ENCODE peak calls at places on chromosomes 11 and 22, in five cellular contexts. U is A549, D is H1, H is NB4, L is GM12878. K is an unnamed sample.
A peak's percentile ranks its signal among the peaks of the same experiment; 100 is the strongest.

GRCh38 chr11:8577791-8578581 is 16.0 kb downstream of the STK33 start:
- DNase-seq in U (no peak), H (no peak), D (no peak), L (no peak), K (no peak)

GRCh38 chr11:90656171-90656570 is 433.3 kb upstream of the CHORDC1 start:
- DNase-seq in D (no peak), H (no peak), L (no peak), U (no peak), K (no peak)

GRCh38 chr11:43638717-43639116 is 41.8 kb upstream of the HSD17B12 start:
- DNase-seq in D (no peak), L (no peak), H (no peak), U (no peak), K (no peak)

GRCh38 chr11:85307381-85307780 is 319.8 kb downstream of the DLG2 start:
- DNase-seq in U (no peak), H (no peak), L (no peak), D (no peak), K (no peak)

GRCh38 chr22:19040581-19041402 is 81.4 kb downstream of the DGCR2 start:
- DNase-seq in L (no peak), D (no peak), U (no peak), H (no peak), K (no peak)

GRCh38 chr11:47355283-47356128 is 3.0 kb upstream of the MYBPC3 start:
- DNase-seq in U (peak; percentile 98), L (no peak), D (peak; percentile 100), H (peak; percentile 60), K (peak; percentile 92)

GRCh38 chr11:20208622-20209090 is 48.4 kb upstream of the DBX1 start:
- DNase-seq in D (peak; percentile 63), L (no peak), U (no peak), H (no peak), K (no peak)

GRCh38 chr11:72591785-72592490 is 82.3 kb downstream of the PDE2A start:
- DNase-seq in D (no peak), L (no peak), H (no peak), U (no peak), K (no peak)

GRCh38 chr11:111370902-111371578 is 8.0 kb downstream of the POU2AF1 start:
- DNase-seq in L (peak; percentile 75), U (no peak), D (no peak), H (no peak), K (no peak)

GRCh38 chr11:117096140-117096972 is 1.9 kb downstream of the SIK3 start:
- DNase-seq in L (peak; percentile 77), H (peak; percentile 92), U (peak; percentile 56), D (peak; percentile 51), K (no peak)
- TF ChIP-seq POLR2A in L (peak; percentile 54), H (no peak), U (no peak), D (no peak), K (no peak)

GRCh38 chr11:119691020-119691666 is 37.9 kb downstream of the NECTIN1 start:
- DNase-seq in L (no peak), U (no peak), H (peak; percentile 90), D (no peak), K (no peak)
- TF ChIP-seq MAX in L (no peak), U (no peak), H (peak; percentile 7), D (no peak), K (no peak)

GRCh38 chr11:128937480-128937879 is 5.2 kb downstream of the TP53AIP1 start:
- DNase-seq in H (no peak), U (no peak), L (no peak), D (no peak), K (no peak)

GRCh38 chr11:128940603-128941002 is 2.1 kb downstream of the TP53AIP1 start:
- DNase-seq in L (no peak), H (no peak), D (no peak), U (no peak), K (no peak)

GRCh38 chr11:128938156-128938885 is 4.3 kb downstream of the TP53AIP1 start:
- DNase-seq in D (no peak), U (no peak), H (no peak), L (no peak), K (no peak)

GRCh38 chr11:128940156-128940555 is 2.5 kb downstream of the TP53AIP1 start:
- DNase-seq in H (no peak), L (no peak), D (no peak), U (no peak), K (no peak)

DNA sequence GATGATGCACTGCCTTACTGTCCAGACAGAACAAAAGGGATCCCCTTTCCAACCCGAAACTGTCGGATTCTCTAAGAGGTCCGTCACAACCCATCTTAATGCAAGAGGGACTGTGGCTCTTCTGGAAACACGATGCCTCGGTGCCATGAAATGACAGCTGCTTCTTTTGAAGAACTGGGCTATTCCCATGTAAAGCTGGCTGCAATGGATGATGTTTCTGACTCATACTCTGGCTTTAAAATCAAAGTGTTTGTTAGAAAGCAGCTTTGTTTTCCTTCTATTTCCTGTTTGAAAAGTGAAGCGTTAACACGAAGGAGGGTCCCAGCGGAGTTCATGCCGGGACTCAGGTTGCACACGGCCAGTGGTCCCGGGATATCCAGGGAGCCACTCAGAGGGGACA is 3.1 kb downstream of the TP53AIP1 start:
- DNase-seq in L (no peak), D (no peak), H (no peak), U (no peak), K (no peak)
- TF ChIP-seq POLR2A in L (no peak), D (no peak), H (no peak), U (no peak), K (no peak)

GRCh38 chr11:66015094-66015881 is 3.5 kb downstream of the CST6 start:
- DNase-seq in D (no peak), H (no peak), L (no peak), U (no peak), K (peak; percentile 70)
- TF ChIP-seq MAX in D (no peak), H (no peak), L (no peak), U (no peak), K (peak; percentile 50)

GRCh38 chr11:837990-838307 is 4.4 kb downstream of the POLR2L start:
- DNase-seq in H (no peak), D (no peak), U (no peak), L (no peak), K (no peak)

GRCh38 chr11:839280-839623 is 3.1 kb downstream of the POLR2L start:
- DNase-seq in D (no peak), L (no peak), U (no peak), H (no peak), K (no peak)

GRCh38 chr11:839875-840617 is 2.3 kb downstream of the POLR2L start:
- DNase-seq in D (no peak), U (peak; percentile 67), H (no peak), L (no peak), K (no peak)

GRCh38 chr11:837189-837989 is 4.6 kb downstream of the CD151 start:
- DNase-seq in U (no peak), L (no peak), H (peak; percentile 49), D (no peak), K (no peak)

DNA sequence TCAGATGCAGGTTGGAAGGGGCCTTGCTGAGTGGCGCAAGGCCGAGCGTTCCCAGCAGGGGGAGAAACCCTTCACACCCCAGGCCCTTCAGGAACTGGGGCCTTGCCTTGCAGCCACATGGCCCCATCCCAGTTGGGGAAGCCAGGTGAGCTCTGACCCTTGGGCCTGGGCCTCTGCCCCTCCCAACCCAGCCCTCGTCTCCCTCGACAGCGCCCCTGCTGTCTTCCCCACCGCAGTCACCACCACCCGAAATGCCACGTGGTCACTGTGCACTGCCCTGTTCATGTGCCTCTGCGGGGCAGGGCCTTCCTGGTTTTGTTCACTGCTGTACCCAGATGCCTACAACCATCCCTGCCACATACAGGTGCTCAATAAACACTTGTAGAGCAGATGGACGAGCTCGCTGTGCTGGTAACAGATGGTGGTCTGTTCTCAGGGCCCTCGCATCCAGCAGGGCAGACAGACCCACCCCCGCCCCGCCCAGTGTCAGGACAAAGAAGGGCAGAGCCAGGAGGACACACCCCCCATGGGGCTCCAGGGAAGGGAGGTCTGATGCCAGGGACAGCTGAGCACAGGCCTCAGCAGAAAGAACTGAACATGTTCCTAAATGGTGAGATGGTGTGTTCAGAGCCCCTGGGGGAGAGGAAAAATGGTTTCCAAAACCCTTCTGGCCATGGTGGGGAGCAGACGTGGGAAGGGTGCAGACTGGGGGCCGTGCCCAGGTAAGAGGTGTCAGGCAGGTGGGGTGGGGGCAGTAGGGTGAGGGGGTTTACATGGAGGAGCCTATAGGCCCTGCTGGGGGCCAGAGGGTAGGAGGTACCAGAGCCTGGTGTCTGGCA is 3.7 kb downstream of the POLR2L start:
- DNase-seq in U (peak; percentile 86), L (no peak), H (peak; percentile 60), D (no peak), K (peak; percentile 34)
- TF ChIP-seq POLR2A in U (peak; percentile 41), L (no peak), H (no peak), D (no peak), K (no peak)

GRCh38 chr11:1762537-1763302 is 1.0 kb downstream of the CTSD start:
- DNase-seq in U (peak; percentile 69), D (no peak), H (peak; percentile 54), L (no peak), K (no peak)
- TF ChIP-seq MAX in U (no peak), D (no peak), H (no peak), L (no peak), K (no peak)

K was measured in endothelial cell of umbilical vein.